ENCODE peak calls at places on chromosome 11, in nine cellular contexts. One of them, this sample, is unnamed.
A peak's percentile ranks its signal among the peaks of the same experiment; 100 is the strongest.

GRCh38 chr11:128375941-128376340 is 211.4 kb downstream of the ETS1 start:
- DNase-seq in lower lobe of right lung: no peak
- DNase-seq in transverse colon: no peak
- DNase-seq in neural progenitor cell: no peak
- DNase-seq in heart right ventricle: no peak
- DNase-seq in uterus: no peak
- DNase-seq in GM23338: no peak
- DNase-seq in cardiac muscle cell: no peak
- DNase-seq in coronary artery: no peak
- DNase-seq in this sample: no peak

GRCh38 chr11:44609028-44609782 is 43.7 kb downstream of the CD82 start:
- DNase-seq in lower lobe of right lung: no peak
- DNase-seq in transverse colon: peak; percentile 21
- DNase-seq in neural progenitor cell: no peak
- DNase-seq in heart right ventricle: no peak
- DNase-seq in uterus: no peak
- DNase-seq in GM23338: no peak
- DNase-seq in cardiac muscle cell: no peak
- DNase-seq in coronary artery: no peak
- DNase-seq in this sample: no peak

GRCh38 chr11:3939651-3940190 is 84.3 kb downstream of the STIM1 start:
- DNase-seq in lower lobe of right lung: no peak
- DNase-seq in transverse colon: no peak
- DNase-seq in neural progenitor cell: no peak
- DNase-seq in heart right ventricle: no peak
- DNase-seq in uterus: no peak
- DNase-seq in GM23338: no peak
- DNase-seq in cardiac muscle cell: peak; percentile 72
- DNase-seq in coronary artery: no peak
- DNase-seq in this sample: no peak

GRCh38 chr11:3920148-3920852 is 64.8 kb downstream of the STIM1 start:
- DNase-seq in lower lobe of right lung: peak; percentile 54
- DNase-seq in transverse colon: peak; percentile 49
- DNase-seq in neural progenitor cell: no peak
- DNase-seq in heart right ventricle: no peak
- DNase-seq in uterus: peak; percentile 41
- DNase-seq in GM23338: no peak
- DNase-seq in cardiac muscle cell: peak; percentile 82
- DNase-seq in coronary artery: peak; percentile 76
- DNase-seq in this sample: no peak

GRCh38 chr11:34851916-34852315 is 64.3 kb downstream of the APIP start:
- DNase-seq in lower lobe of right lung: no peak
- DNase-seq in transverse colon: no peak
- DNase-seq in neural progenitor cell: no peak
- DNase-seq in heart right ventricle: no peak
- DNase-seq in uterus: no peak
- DNase-seq in GM23338: no peak
- DNase-seq in cardiac muscle cell: no peak
- DNase-seq in coronary artery: no peak
- DNase-seq in this sample: no peak

GRCh38 chr11:121033635-121034034 is 9.7 kb downstream of the TBCEL start:
- DNase-seq in lower lobe of right lung: no peak
- DNase-seq in transverse colon: no peak
- DNase-seq in neural progenitor cell: no peak
- DNase-seq in heart right ventricle: no peak
- DNase-seq in uterus: no peak
- DNase-seq in GM23338: no peak
- DNase-seq in cardiac muscle cell: no peak
- DNase-seq in coronary artery: no peak
- DNase-seq in this sample: no peak

GRCh38 chr11:125460275-125460674 is 35.8 kb downstream of the FEZ1 start:
- DNase-seq in lower lobe of right lung: no peak
- DNase-seq in transverse colon: no peak
- DNase-seq in neural progenitor cell: no peak
- DNase-seq in heart right ventricle: no peak
- DNase-seq in uterus: no peak
- DNase-seq in GM23338: no peak
- DNase-seq in cardiac muscle cell: no peak
- DNase-seq in coronary artery: no peak
- DNase-seq in this sample: no peak

GRCh38 chr11:65814131-65814959 is 19.4 kb upstream of the SNX32 start:
- DNase-seq in lower lobe of right lung: peak; percentile 73
- DNase-seq in transverse colon: no peak
- DNase-seq in neural progenitor cell: no peak
- DNase-seq in heart right ventricle: no peak
- DNase-seq in uterus: no peak
- DNase-seq in GM23338: no peak
- DNase-seq in cardiac muscle cell: peak; percentile 51
- DNase-seq in coronary artery: no peak
- DNase-seq in this sample: no peak

GRCh38 chr11:120034881-120035620 is 102.9 kb downstream of the TRIM29 start:
- DNase-seq in lower lobe of right lung: no peak
- DNase-seq in transverse colon: no peak
- DNase-seq in neural progenitor cell: no peak
- DNase-seq in heart right ventricle: no peak
- DNase-seq in uterus: no peak
- DNase-seq in GM23338: no peak
- DNase-seq in cardiac muscle cell: no peak
- DNase-seq in coronary artery: peak; percentile 46
- DNase-seq in this sample: no peak

GRCh38 chr11:1482581-1483444 is 3.8 kb downstream of the MOB2 start:
- DNase-seq in lower lobe of right lung: peak; percentile 67
- DNase-seq in transverse colon: no peak
- DNase-seq in neural progenitor cell: no peak
- DNase-seq in heart right ventricle: no peak
- DNase-seq in uterus: peak; percentile 26
- DNase-seq in GM23338: peak; percentile 39
- DNase-seq in cardiac muscle cell: no peak
- DNase-seq in coronary artery: peak; percentile 89
- DNase-seq in this sample: no peak

GRCh38 chr11:47099213-47099917 is 77.3 kb downstream of the ARFGAP2 start:
- DNase-seq in lower lobe of right lung: no peak
- DNase-seq in transverse colon: no peak
- DNase-seq in neural progenitor cell: no peak
- DNase-seq in heart right ventricle: no peak
- DNase-seq in uterus: no peak
- DNase-seq in GM23338: no peak
- DNase-seq in cardiac muscle cell: peak; percentile 39
- DNase-seq in coronary artery: no peak
- DNase-seq in this sample: no peak

GRCh38 chr11:128709402-128709801 is 15.5 kb downstream of the FLI1 start:
- DNase-seq in lower lobe of right lung: no peak
- DNase-seq in transverse colon: no peak
- DNase-seq in neural progenitor cell: no peak
- DNase-seq in heart right ventricle: peak; percentile 85
- DNase-seq in uterus: no peak
- DNase-seq in GM23338: no peak
- DNase-seq in cardiac muscle cell: peak; percentile 99
- DNase-seq in coronary artery: no peak
- DNase-seq in this sample: no peak

GRCh38 chr11:77879218-77879617 is 58.3 kb downstream of the AAMDC start:
- DNase-seq in lower lobe of right lung: no peak
- DNase-seq in transverse colon: no peak
- DNase-seq in neural progenitor cell: no peak
- DNase-seq in heart right ventricle: peak; percentile 34
- DNase-seq in uterus: peak; percentile 57
- DNase-seq in GM23338: no peak
- DNase-seq in cardiac muscle cell: peak; percentile 68
- DNase-seq in coronary artery: no peak
- DNase-seq in this sample: no peak

DNA sequence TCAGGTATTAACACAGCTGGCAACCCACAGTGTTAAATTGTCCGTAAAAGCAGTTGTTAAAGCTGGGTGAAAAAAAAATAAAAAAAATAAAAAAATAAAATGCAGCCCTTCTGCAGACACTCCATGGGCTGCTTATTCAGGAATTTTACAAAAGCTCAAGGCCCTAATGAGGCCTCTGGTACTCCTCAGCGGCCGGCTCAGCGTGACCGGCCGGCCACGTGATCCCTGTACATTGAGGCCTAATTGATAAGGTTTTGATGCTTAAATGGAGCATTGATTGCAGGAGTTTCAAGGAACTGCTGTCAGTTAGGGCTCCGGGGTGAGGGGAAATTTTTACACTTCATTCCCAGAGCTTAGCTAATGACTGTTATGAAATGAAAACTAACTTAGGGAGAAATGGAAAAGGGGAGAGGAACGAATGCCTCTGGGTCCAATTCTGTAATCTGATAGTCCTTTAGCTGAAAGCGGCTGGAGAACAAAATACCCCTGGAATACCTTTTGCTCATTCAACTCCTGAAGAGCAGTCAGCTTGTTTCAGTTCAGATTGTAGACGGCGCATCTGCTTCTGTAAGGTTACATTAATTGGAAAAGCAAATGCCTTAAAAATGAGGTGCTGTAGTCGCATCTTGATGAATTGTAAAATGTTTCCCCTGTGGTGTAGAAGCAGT is 368.9 kb upstream of the KIRREL3 start:
- DNase-seq in lower lobe of right lung: no peak
- DNase-seq in transverse colon: no peak
- DNase-seq in neural progenitor cell: no peak
- DNase-seq in heart right ventricle: no peak
- DNase-seq in uterus: no peak
- DNase-seq in GM23338: no peak
- DNase-seq in cardiac muscle cell: no peak
- DNase-seq in coronary artery: no peak
- DNase-seq in this sample: no peak
- H3K4me3 ChIP-seq in lower lobe of right lung: no peak overlapping the region
- H3K4me3 ChIP-seq in transverse colon: no peak overlapping the region
- H3K4me3 ChIP-seq in neural progenitor cell: no peak overlapping the region
- H3K4me3 ChIP-seq in heart right ventricle: no peak overlapping the region
- H3K4me3 ChIP-seq in uterus: no peak overlapping the region
- H3K4me3 ChIP-seq in GM23338: no peak overlapping the region
- H3K4me3 ChIP-seq in cardiac muscle cell: no peak overlapping the region
- H3K4me3 ChIP-seq in coronary artery: no peak overlapping the region
- H3K4me3 ChIP-seq in this sample: no peak overlapping the region

DNA sequence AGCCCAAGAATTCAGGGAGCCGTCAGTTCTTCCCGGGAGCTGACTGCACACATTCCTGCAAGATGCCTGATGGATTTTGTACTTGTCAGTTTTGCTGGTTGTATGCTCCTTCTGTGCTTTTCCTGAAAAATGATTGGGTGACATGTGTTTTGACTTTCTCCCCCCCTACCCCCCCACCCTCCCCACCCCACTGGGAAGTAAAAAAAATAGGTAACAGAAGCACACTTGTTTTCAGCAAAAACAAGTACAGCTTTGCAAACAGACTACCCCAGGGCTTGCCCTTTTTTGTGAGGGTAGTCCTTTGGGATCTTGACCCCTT is 1.1 kb downstream of the PPFIA1 start:
- DNase-seq in lower lobe of right lung: no peak
- DNase-seq in transverse colon: no peak
- DNase-seq in neural progenitor cell: no peak
- DNase-seq in heart right ventricle: no peak
- DNase-seq in uterus: no peak
- DNase-seq in GM23338: no peak
- DNase-seq in cardiac muscle cell: no peak
- DNase-seq in coronary artery: no peak
- DNase-seq in this sample: peak; percentile 34
- H3K27ac ChIP-seq in lower lobe of right lung: peak overlapping the region; percentile 87
- H3K27ac ChIP-seq in transverse colon: peak overlapping the region; percentile 92
- H3K27ac ChIP-seq in neural progenitor cell: no peak overlapping the region
- H3K27ac ChIP-seq in heart right ventricle: no peak overlapping the region
- H3K27ac ChIP-seq in uterus: no peak overlapping the region
- H3K27ac ChIP-seq in GM23338: no peak overlapping the region
- H3K27ac ChIP-seq in cardiac muscle cell: no peak overlapping the region
- H3K27ac ChIP-seq in coronary artery: no peak overlapping the region
- H3K27ac ChIP-seq in this sample: no peak overlapping the region

DNA sequence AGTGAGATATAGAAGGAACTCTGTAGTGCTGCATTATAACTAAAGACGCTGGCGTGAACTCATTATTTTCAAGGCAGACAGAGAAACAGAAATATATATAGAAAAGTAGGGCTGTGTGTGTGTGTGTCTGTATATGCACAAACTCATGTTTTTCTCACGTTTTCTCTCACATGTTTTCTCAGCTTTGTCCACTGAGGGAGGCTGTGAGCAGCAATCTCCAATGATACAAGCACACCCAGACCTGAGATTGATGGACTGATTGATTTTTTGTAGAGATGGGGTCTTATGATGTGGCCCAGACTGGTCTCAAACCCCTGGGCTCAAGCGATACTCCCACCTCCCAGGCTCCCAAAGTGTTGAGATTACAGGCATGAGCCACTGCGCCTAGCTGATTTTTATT is 122.5 kb downstream of the SERGEF start:
- DNase-seq in lower lobe of right lung: no peak
- DNase-seq in transverse colon: no peak
- DNase-seq in neural progenitor cell: no peak
- DNase-seq in heart right ventricle: no peak
- DNase-seq in uterus: no peak
- DNase-seq in GM23338: peak; percentile 46
- DNase-seq in cardiac muscle cell: no peak
- DNase-seq in coronary artery: no peak
- DNase-seq in this sample: no peak
- TF ChIP-seq CTCF in lower lobe of right lung: no peak
- TF ChIP-seq CTCF in transverse colon: no peak
- TF ChIP-seq CTCF in neural progenitor cell: peak; percentile 23
- TF ChIP-seq CTCF in heart right ventricle: no peak
- TF ChIP-seq CTCF in uterus: no peak
- TF ChIP-seq CTCF in GM23338: peak; percentile 14
- TF ChIP-seq CTCF in cardiac muscle cell: peak; percentile 6
- TF ChIP-seq CTCF in coronary artery: no peak
- TF ChIP-seq CTCF in this sample: no peak

DNA sequence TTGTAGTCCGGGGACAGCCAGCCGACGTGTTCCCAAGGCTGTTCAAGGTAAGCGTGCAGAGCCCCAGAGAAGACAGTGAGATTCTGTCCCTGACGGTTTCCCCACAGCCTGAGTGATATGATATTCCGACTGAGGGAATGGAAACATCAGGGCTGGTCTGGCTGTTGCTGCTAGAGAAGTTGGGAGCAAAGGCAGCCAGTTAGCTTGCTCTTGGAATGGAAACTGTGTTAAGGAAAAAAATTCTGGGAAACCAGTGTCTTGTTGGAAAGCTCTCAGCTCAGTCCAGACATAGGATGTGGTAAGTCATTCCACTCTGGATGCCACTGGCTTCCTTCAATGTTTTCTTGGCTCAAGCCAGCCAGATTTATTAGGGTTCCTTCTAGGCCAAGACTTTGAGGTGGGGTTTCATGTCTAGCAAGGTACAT is 8.8 kb downstream of the CRY2 start:
- DNase-seq in lower lobe of right lung: no peak
- DNase-seq in transverse colon: no peak
- DNase-seq in neural progenitor cell: no peak
- DNase-seq in heart right ventricle: no peak
- DNase-seq in uterus: peak; percentile 47
- DNase-seq in GM23338: no peak
- DNase-seq in cardiac muscle cell: peak; percentile 35
- DNase-seq in coronary artery: no peak
- DNase-seq in this sample: no peak
- H3K4me3 ChIP-seq in lower lobe of right lung: no peak overlapping the region
- H3K4me3 ChIP-seq in transverse colon: no peak overlapping the region
- H3K4me3 ChIP-seq in neural progenitor cell: no peak overlapping the region
- H3K4me3 ChIP-seq in heart right ventricle: no peak overlapping the region
- H3K4me3 ChIP-seq in uterus: no peak overlapping the region
- H3K4me3 ChIP-seq in GM23338: no peak overlapping the region
- H3K4me3 ChIP-seq in cardiac muscle cell: no peak overlapping the region
- H3K4me3 ChIP-seq in coronary artery: no peak overlapping the region
- H3K4me3 ChIP-seq in this sample: no peak overlapping the region

This sample was measured in dorsolateral prefrontal cortex.